ENCODE peak calls at places on chromosomes 3 and 15, in ten cellular contexts. One of them, this sample, is unnamed.

GRCh38 chr3:152885066-152885465 is 50.1 kb downstream of the P2RY1 start:
- DNase-seq in NCI-H1105: no peak
- DNase-seq in SW 1271: no peak
- DNase-seq in central memory CD4-positive, alpha-beta T cell: no peak
- DNase-seq in activated T-cell treated with anti-CD3 and anti-CD28 coated beads for 1 hour: no peak
- DNase-seq in RKO: no peak
- DNase-seq in T-helper 17 cell: no peak
- DNase-seq in NAMALWA: no peak
- DNase-seq in stimulated activated CD4-positive, alpha-beta T cell treated with anti-CD3 and anti-CD28 coated beads, Interleukin-15, amount 100 ng/mL, for 24 hours: no peak
- DNase-seq in astrocyte of the spinal cord: no peak
- DNase-seq in this sample: peak; percentile 76

GRCh38 chr3:47836986-47837385 is 34.0 kb downstream of the DHX30 start:
- DNase-seq in NCI-H1105: no peak
- DNase-seq in SW 1271: no peak
- DNase-seq in central memory CD4-positive, alpha-beta T cell: no peak
- DNase-seq in activated T-cell treated with anti-CD3 and anti-CD28 coated beads for 1 hour: no peak
- DNase-seq in RKO: no peak
- DNase-seq in T-helper 17 cell: no peak
- DNase-seq in NAMALWA: no peak
- DNase-seq in stimulated activated CD4-positive, alpha-beta T cell treated with anti-CD3 and anti-CD28 coated beads, Interleukin-15, amount 100 ng/mL, for 24 hours: no peak
- DNase-seq in astrocyte of the spinal cord: no peak
- DNase-seq in this sample: no peak

GRCh38 chr3:66693461-66693912 is 192.7 kb upstream of the LRIG1 start:
- DNase-seq in NCI-H1105: peak; percentile 2
- DNase-seq in SW 1271: no peak
- DNase-seq in central memory CD4-positive, alpha-beta T cell: no peak
- DNase-seq in activated T-cell treated with anti-CD3 and anti-CD28 coated beads for 1 hour: no peak
- DNase-seq in RKO: no peak
- DNase-seq in T-helper 17 cell: no peak
- DNase-seq in NAMALWA: no peak
- DNase-seq in stimulated activated CD4-positive, alpha-beta T cell treated with anti-CD3 and anti-CD28 coated beads, Interleukin-15, amount 100 ng/mL, for 24 hours: no peak
- DNase-seq in astrocyte of the spinal cord: peak; percentile 43
- DNase-seq in this sample: no peak

GRCh38 chr15:81754078-81754477 is 291.7 kb downstream of the MEX3B start:
- DNase-seq in NCI-H1105: no peak
- DNase-seq in SW 1271: no peak
- DNase-seq in central memory CD4-positive, alpha-beta T cell: no peak
- DNase-seq in activated T-cell treated with anti-CD3 and anti-CD28 coated beads for 1 hour: no peak
- DNase-seq in RKO: no peak
- DNase-seq in T-helper 17 cell: no peak
- DNase-seq in NAMALWA: no peak
- DNase-seq in stimulated activated CD4-positive, alpha-beta T cell treated with anti-CD3 and anti-CD28 coated beads, Interleukin-15, amount 100 ng/mL, for 24 hours: no peak
- DNase-seq in astrocyte of the spinal cord: no peak
- DNase-seq in this sample: no peak

GRCh38 chr3:176867681-176868663 is 329.3 kb downstream of the TBL1XR1 start:
- DNase-seq in NCI-H1105: peak; percentile 94
- DNase-seq in SW 1271: no peak
- DNase-seq in central memory CD4-positive, alpha-beta T cell: no peak
- DNase-seq in activated T-cell treated with anti-CD3 and anti-CD28 coated beads for 1 hour: no peak
- DNase-seq in RKO: no peak
- DNase-seq in T-helper 17 cell: no peak
- DNase-seq in NAMALWA: peak; percentile 6
- DNase-seq in stimulated activated CD4-positive, alpha-beta T cell treated with anti-CD3 and anti-CD28 coated beads, Interleukin-15, amount 100 ng/mL, for 24 hours: no peak
- DNase-seq in astrocyte of the spinal cord: no peak
- DNase-seq in this sample: no peak

GRCh38 chr3:48338635-48339034 is 5.2 kb upstream of the SPINK8 start:
- DNase-seq in NCI-H1105: no peak
- DNase-seq in SW 1271: no peak
- DNase-seq in central memory CD4-positive, alpha-beta T cell: no peak
- DNase-seq in activated T-cell treated with anti-CD3 and anti-CD28 coated beads for 1 hour: no peak
- DNase-seq in RKO: no peak
- DNase-seq in T-helper 17 cell: no peak
- DNase-seq in NAMALWA: no peak
- DNase-seq in stimulated activated CD4-positive, alpha-beta T cell treated with anti-CD3 and anti-CD28 coated beads, Interleukin-15, amount 100 ng/mL, for 24 hours: no peak
- DNase-seq in astrocyte of the spinal cord: no peak
- DNase-seq in this sample: peak; percentile 37

GRCh38 chr3:65402597-65402996 is 636.1 kb downstream of the MAGI1 start:
- DNase-seq in NCI-H1105: no peak
- DNase-seq in SW 1271: no peak
- DNase-seq in central memory CD4-positive, alpha-beta T cell: no peak
- DNase-seq in activated T-cell treated with anti-CD3 and anti-CD28 coated beads for 1 hour: no peak
- DNase-seq in RKO: peak; percentile 98
- DNase-seq in T-helper 17 cell: no peak
- DNase-seq in NAMALWA: no peak
- DNase-seq in stimulated activated CD4-positive, alpha-beta T cell treated with anti-CD3 and anti-CD28 coated beads, Interleukin-15, amount 100 ng/mL, for 24 hours: no peak
- DNase-seq in astrocyte of the spinal cord: peak; percentile 88
- DNase-seq in this sample: no peak

GRCh38 chr15:89091667-89092220 is 3.5 kb downstream of the ABHD2 start:
- DNase-seq in NCI-H1105: no peak
- DNase-seq in SW 1271: no peak
- DNase-seq in central memory CD4-positive, alpha-beta T cell: no peak
- DNase-seq in activated T-cell treated with anti-CD3 and anti-CD28 coated beads for 1 hour: no peak
- DNase-seq in RKO: no peak
- DNase-seq in T-helper 17 cell: no peak
- DNase-seq in NAMALWA: no peak
- DNase-seq in stimulated activated CD4-positive, alpha-beta T cell treated with anti-CD3 and anti-CD28 coated beads, Interleukin-15, amount 100 ng/mL, for 24 hours: no peak
- DNase-seq in astrocyte of the spinal cord: no peak
- DNase-seq in this sample: no peak

GRCh38 chr3:52044869-52045616 is 11.3 kb downstream of the DUSP7 start:
- DNase-seq in NCI-H1105: no peak
- DNase-seq in SW 1271: no peak
- DNase-seq in central memory CD4-positive, alpha-beta T cell: no peak
- DNase-seq in activated T-cell treated with anti-CD3 and anti-CD28 coated beads for 1 hour: no peak
- DNase-seq in RKO: no peak
- DNase-seq in T-helper 17 cell: no peak
- DNase-seq in NAMALWA: peak; percentile 45
- DNase-seq in stimulated activated CD4-positive, alpha-beta T cell treated with anti-CD3 and anti-CD28 coated beads, Interleukin-15, amount 100 ng/mL, for 24 hours: no peak
- DNase-seq in astrocyte of the spinal cord: no peak
- DNase-seq in this sample: peak; percentile 8

GRCh38 chr3:35710554-35710953 is 71.2 kb downstream of the ARPP21 start:
- DNase-seq in NCI-H1105: no peak
- DNase-seq in SW 1271: no peak
- DNase-seq in central memory CD4-positive, alpha-beta T cell: no peak
- DNase-seq in activated T-cell treated with anti-CD3 and anti-CD28 coated beads for 1 hour: no peak
- DNase-seq in RKO: no peak
- DNase-seq in T-helper 17 cell: no peak
- DNase-seq in NAMALWA: no peak
- DNase-seq in stimulated activated CD4-positive, alpha-beta T cell treated with anti-CD3 and anti-CD28 coated beads, Interleukin-15, amount 100 ng/mL, for 24 hours: no peak
- DNase-seq in astrocyte of the spinal cord: no peak
- DNase-seq in this sample: no peak

GRCh38 chr15:80309769-80310384 is 57.9 kb upstream of the CTXND1 start:
- DNase-seq in NCI-H1105: no peak
- DNase-seq in SW 1271: peak; percentile 15
- DNase-seq in central memory CD4-positive, alpha-beta T cell: no peak
- DNase-seq in activated T-cell treated with anti-CD3 and anti-CD28 coated beads for 1 hour: no peak
- DNase-seq in RKO: peak; percentile 12
- DNase-seq in T-helper 17 cell: no peak
- DNase-seq in NAMALWA: peak; percentile 9
- DNase-seq in stimulated activated CD4-positive, alpha-beta T cell treated with anti-CD3 and anti-CD28 coated beads, Interleukin-15, amount 100 ng/mL, for 24 hours: no peak
- DNase-seq in astrocyte of the spinal cord: peak; percentile 17
- DNase-seq in this sample: no peak

GRCh38 chr3:177561365-177561764 is 364.1 kb upstream of the TBL1XR1 start:
- DNase-seq in NCI-H1105: no peak
- DNase-seq in SW 1271: no peak
- DNase-seq in central memory CD4-positive, alpha-beta T cell: no peak
- DNase-seq in activated T-cell treated with anti-CD3 and anti-CD28 coated beads for 1 hour: no peak
- DNase-seq in RKO: no peak
- DNase-seq in T-helper 17 cell: no peak
- DNase-seq in NAMALWA: no peak
- DNase-seq in stimulated activated CD4-positive, alpha-beta T cell treated with anti-CD3 and anti-CD28 coated beads, Interleukin-15, amount 100 ng/mL, for 24 hours: no peak
- DNase-seq in astrocyte of the spinal cord: no peak
- DNase-seq in this sample: no peak

GRCh38 chr3:56681963-56682457 is 1.1 kb downstream of the TASOR start:
- DNase-seq in NCI-H1105: no peak
- DNase-seq in SW 1271: no peak
- DNase-seq in central memory CD4-positive, alpha-beta T cell: no peak
- DNase-seq in activated T-cell treated with anti-CD3 and anti-CD28 coated beads for 1 hour: no peak
- DNase-seq in RKO: no peak
- DNase-seq in T-helper 17 cell: no peak
- DNase-seq in NAMALWA: no peak
- DNase-seq in stimulated activated CD4-positive, alpha-beta T cell treated with anti-CD3 and anti-CD28 coated beads, Interleukin-15, amount 100 ng/mL, for 24 hours: no peak
- DNase-seq in astrocyte of the spinal cord: no peak
- DNase-seq in this sample: no peak

GRCh38 chr3:168398371-168399030 is 302.8 kb upstream of the GOLIM4 start:
- DNase-seq in NCI-H1105: no peak
- DNase-seq in SW 1271: no peak
- DNase-seq in central memory CD4-positive, alpha-beta T cell: no peak
- DNase-seq in activated T-cell treated with anti-CD3 and anti-CD28 coated beads for 1 hour: no peak
- DNase-seq in RKO: no peak
- DNase-seq in T-helper 17 cell: no peak
- DNase-seq in NAMALWA: no peak
- DNase-seq in stimulated activated CD4-positive, alpha-beta T cell treated with anti-CD3 and anti-CD28 coated beads, Interleukin-15, amount 100 ng/mL, for 24 hours: no peak
- DNase-seq in astrocyte of the spinal cord: peak; percentile 48
- DNase-seq in this sample: no peak

GRCh38 chr15:66655997-66656396 is 46.0 kb upstream of the SMAD6 start:
- DNase-seq in NCI-H1105: no peak
- DNase-seq in SW 1271: no peak
- DNase-seq in central memory CD4-positive, alpha-beta T cell: no peak
- DNase-seq in activated T-cell treated with anti-CD3 and anti-CD28 coated beads for 1 hour: no peak
- DNase-seq in RKO: no peak
- DNase-seq in T-helper 17 cell: no peak
- DNase-seq in NAMALWA: no peak
- DNase-seq in stimulated activated CD4-positive, alpha-beta T cell treated with anti-CD3 and anti-CD28 coated beads, Interleukin-15, amount 100 ng/mL, for 24 hours: no peak
- DNase-seq in astrocyte of the spinal cord: no peak
- DNase-seq in this sample: no peak

GRCh38 chr3:172673210-172673679 is 37.6 kb downstream of the NCEH1 start:
- DNase-seq in NCI-H1105: peak; percentile 54
- DNase-seq in SW 1271: peak; percentile 83
- DNase-seq in central memory CD4-positive, alpha-beta T cell: peak; percentile 38
- DNase-seq in activated T-cell treated with anti-CD3 and anti-CD28 coated beads for 1 hour: peak; percentile 16
- DNase-seq in RKO: peak; percentile 84
- DNase-seq in T-helper 17 cell: no peak
- DNase-seq in NAMALWA: peak; percentile 88
- DNase-seq in stimulated activated CD4-positive, alpha-beta T cell treated with anti-CD3 and anti-CD28 coated beads, Interleukin-15, amount 100 ng/mL, for 24 hours: peak; percentile 77
- DNase-seq in astrocyte of the spinal cord: peak; percentile 74
- DNase-seq in this sample: peak; percentile 83

GRCh38 chr3:5376761-5377160 is 189.3 kb downstream of the EDEM1 start:
- DNase-seq in NCI-H1105: no peak
- DNase-seq in SW 1271: no peak
- DNase-seq in central memory CD4-positive, alpha-beta T cell: no peak
- DNase-seq in activated T-cell treated with anti-CD3 and anti-CD28 coated beads for 1 hour: no peak
- DNase-seq in RKO: no peak
- DNase-seq in T-helper 17 cell: no peak
- DNase-seq in NAMALWA: no peak
- DNase-seq in stimulated activated CD4-positive, alpha-beta T cell treated with anti-CD3 and anti-CD28 coated beads, Interleukin-15, amount 100 ng/mL, for 24 hours: no peak
- DNase-seq in astrocyte of the spinal cord: no peak
- DNase-seq in this sample: no peak

GRCh38 chr15:31387101-31387482 is 60.5 kb downstream of the KLF13 start:
- DNase-seq in NCI-H1105: no peak
- DNase-seq in SW 1271: no peak
- DNase-seq in central memory CD4-positive, alpha-beta T cell: peak; percentile 30
- DNase-seq in activated T-cell treated with anti-CD3 and anti-CD28 coated beads for 1 hour: no peak
- DNase-seq in RKO: no peak
- DNase-seq in T-helper 17 cell: no peak
- DNase-seq in NAMALWA: no peak
- DNase-seq in stimulated activated CD4-positive, alpha-beta T cell treated with anti-CD3 and anti-CD28 coated beads, Interleukin-15, amount 100 ng/mL, for 24 hours: no peak
- DNase-seq in astrocyte of the spinal cord: peak; percentile 29
- DNase-seq in this sample: no peak

GRCh38 chr3:13612829-13613228 is 63.9 kb downstream of the FBLN2 start:
- DNase-seq in NCI-H1105: no peak
- DNase-seq in SW 1271: no peak
- DNase-seq in central memory CD4-positive, alpha-beta T cell: no peak
- DNase-seq in activated T-cell treated with anti-CD3 and anti-CD28 coated beads for 1 hour: no peak
- DNase-seq in RKO: peak; percentile 7
- DNase-seq in T-helper 17 cell: no peak
- DNase-seq in NAMALWA: no peak
- DNase-seq in stimulated activated CD4-positive, alpha-beta T cell treated with anti-CD3 and anti-CD28 coated beads, Interleukin-15, amount 100 ng/mL, for 24 hours: no peak
- DNase-seq in astrocyte of the spinal cord: peak; percentile 25
- DNase-seq in this sample: no peak

GRCh38 chr15:72033711-72034110 is 84.2 kb downstream of the MYO9A start:
- DNase-seq in NCI-H1105: no peak
- DNase-seq in SW 1271: no peak
- DNase-seq in central memory CD4-positive, alpha-beta T cell: no peak
- DNase-seq in activated T-cell treated with anti-CD3 and anti-CD28 coated beads for 1 hour: no peak
- DNase-seq in RKO: no peak
- DNase-seq in T-helper 17 cell: no peak
- DNase-seq in NAMALWA: no peak
- DNase-seq in stimulated activated CD4-positive, alpha-beta T cell treated with anti-CD3 and anti-CD28 coated beads, Interleukin-15, amount 100 ng/mL, for 24 hours: no peak
- DNase-seq in astrocyte of the spinal cord: peak; percentile 22
- DNase-seq in this sample: no peak

GRCh38 chr15:29731865-29732264 is 90.4 kb downstream of the TJP1 start:
- DNase-seq in NCI-H1105: no peak
- DNase-seq in SW 1271: no peak
- DNase-seq in central memory CD4-positive, alpha-beta T cell: no peak
- DNase-seq in activated T-cell treated with anti-CD3 and anti-CD28 coated beads for 1 hour: no peak
- DNase-seq in RKO: no peak
- DNase-seq in T-helper 17 cell: no peak
- DNase-seq in NAMALWA: no peak
- DNase-seq in stimulated activated CD4-positive, alpha-beta T cell treated with anti-CD3 and anti-CD28 coated beads, Interleukin-15, amount 100 ng/mL, for 24 hours: no peak
- DNase-seq in astrocyte of the spinal cord: no peak
- DNase-seq in this sample: no peak

GRCh38 chr15:81612631-81613030 is 238.6 kb upstream of the TMC3 start:
- DNase-seq in NCI-H1105: no peak
- DNase-seq in SW 1271: no peak
- DNase-seq in central memory CD4-positive, alpha-beta T cell: no peak
- DNase-seq in activated T-cell treated with anti-CD3 and anti-CD28 coated beads for 1 hour: no peak
- DNase-seq in RKO: no peak
- DNase-seq in T-helper 17 cell: no peak
- DNase-seq in NAMALWA: no peak
- DNase-seq in stimulated activated CD4-positive, alpha-beta T cell treated with anti-CD3 and anti-CD28 coated beads, Interleukin-15, amount 100 ng/mL, for 24 hours: no peak
- DNase-seq in astrocyte of the spinal cord: no peak
- DNase-seq in this sample: no peak

GRCh38 chr15:71162309-71162708 is 47.0 kb downstream of the THSD4 start:
- DNase-seq in NCI-H1105: no peak
- DNase-seq in SW 1271: no peak
- DNase-seq in central memory CD4-positive, alpha-beta T cell: no peak
- DNase-seq in activated T-cell treated with anti-CD3 and anti-CD28 coated beads for 1 hour: no peak
- DNase-seq in RKO: no peak
- DNase-seq in T-helper 17 cell: no peak
- DNase-seq in NAMALWA: no peak
- DNase-seq in stimulated activated CD4-positive, alpha-beta T cell treated with anti-CD3 and anti-CD28 coated beads, Interleukin-15, amount 100 ng/mL, for 24 hours: no peak
- DNase-seq in astrocyte of the spinal cord: no peak
- DNase-seq in this sample: no peak

GRCh38 chr3:128845119-128845518 is 34.3 kb upstream of the ACAD9 start:
- DNase-seq in NCI-H1105: no peak
- DNase-seq in SW 1271: no peak
- DNase-seq in central memory CD4-positive, alpha-beta T cell: no peak
- DNase-seq in activated T-cell treated with anti-CD3 and anti-CD28 coated beads for 1 hour: no peak
- DNase-seq in RKO: no peak
- DNase-seq in T-helper 17 cell: no peak
- DNase-seq in NAMALWA: no peak
- DNase-seq in stimulated activated CD4-positive, alpha-beta T cell treated with anti-CD3 and anti-CD28 coated beads, Interleukin-15, amount 100 ng/mL, for 24 hours: no peak
- DNase-seq in astrocyte of the spinal cord: no peak
- DNase-seq in this sample: peak; percentile 20

GRCh38 chr3:32238816-32239637 is 547 bp downstream of the CMTM8 start:
- DNase-seq in NCI-H1105: peak; percentile 6
- DNase-seq in SW 1271: peak; percentile 52
- DNase-seq in central memory CD4-positive, alpha-beta T cell: peak; percentile 32
- DNase-seq in activated T-cell treated with anti-CD3 and anti-CD28 coated beads for 1 hour: peak; percentile 29
- DNase-seq in RKO: peak; percentile 44
- DNase-seq in T-helper 17 cell: no peak
- DNase-seq in NAMALWA: peak; percentile 63
- DNase-seq in stimulated activated CD4-positive, alpha-beta T cell treated with anti-CD3 and anti-CD28 coated beads, Interleukin-15, amount 100 ng/mL, for 24 hours: peak; percentile 62
- DNase-seq in astrocyte of the spinal cord: peak; percentile 38
- DNase-seq in this sample: peak; percentile 33

GRCh38 chr3:143433787-143434378 is 314.3 kb downstream of the CHST2 start:
- DNase-seq in NCI-H1105: no peak
- DNase-seq in SW 1271: peak; percentile 8
- DNase-seq in central memory CD4-positive, alpha-beta T cell: no peak
- DNase-seq in activated T-cell treated with anti-CD3 and anti-CD28 coated beads for 1 hour: no peak
- DNase-seq in RKO: no peak
- DNase-seq in T-helper 17 cell: no peak
- DNase-seq in NAMALWA: peak; percentile 58
- DNase-seq in stimulated activated CD4-positive, alpha-beta T cell treated with anti-CD3 and anti-CD28 coated beads, Interleukin-15, amount 100 ng/mL, for 24 hours: peak; percentile 41
- DNase-seq in astrocyte of the spinal cord: no peak
- DNase-seq in this sample: peak; percentile 49

GRCh38 chr3:128945878-128946175 is 48.0 kb downstream of the CFAP92 start:
- DNase-seq in NCI-H1105: no peak
- DNase-seq in SW 1271: no peak
- DNase-seq in central memory CD4-positive, alpha-beta T cell: no peak
- DNase-seq in activated T-cell treated with anti-CD3 and anti-CD28 coated beads for 1 hour: no peak
- DNase-seq in RKO: no peak
- DNase-seq in T-helper 17 cell: no peak
- DNase-seq in NAMALWA: no peak
- DNase-seq in stimulated activated CD4-positive, alpha-beta T cell treated with anti-CD3 and anti-CD28 coated beads, Interleukin-15, amount 100 ng/mL, for 24 hours: no peak
- DNase-seq in astrocyte of the spinal cord: no peak
- DNase-seq in this sample: no peak

GRCh38 chr15:80932989-80933388 is 56.6 kb downstream of the MESD start:
- DNase-seq in NCI-H1105: no peak
- DNase-seq in SW 1271: no peak
- DNase-seq in central memory CD4-positive, alpha-beta T cell: no peak
- DNase-seq in activated T-cell treated with anti-CD3 and anti-CD28 coated beads for 1 hour: no peak
- DNase-seq in RKO: no peak
- DNase-seq in T-helper 17 cell: no peak
- DNase-seq in NAMALWA: no peak
- DNase-seq in stimulated activated CD4-positive, alpha-beta T cell treated with anti-CD3 and anti-CD28 coated beads, Interleukin-15, amount 100 ng/mL, for 24 hours: no peak
- DNase-seq in astrocyte of the spinal cord: peak; percentile 55
- DNase-seq in this sample: no peak